ENCODE peak calls at places on chromosomes 4 and X, in six cellular contexts. Z is T-helper 9 cell; M is DMS79; U is memory B cell; L is Caki2; H is T-helper 2 cell treated with Interferon-gamma antibody and Interleukin-4, amounts not matched to agents 5 μg/mL and 100 μg/mL, for 36 hours. A is an unnamed sample.

GRCh38 chr4:104064650-104065577 is 345.1 kb upstream of the TACR3 start:
- DNase-seq in Z (no peak), M (no peak), U (no peak), L (peak), H (no peak), A (peak)

GRCh38 chr4:113878718-113879117 is 100.7 kb downstream of the ARSJ start:
- DNase-seq in Z (no peak), M (no peak), U (no peak), L (peak), H (no peak), A (peak)

GRCh38 chrX:57595381-57595811 is 3.6 kb downstream of the ZXDB start:
- DNase-seq in Z (no peak), M (no peak), U (no peak), L (no peak), H (no peak), A (peak)

GRCh38 chr4:150007512-150007911 is 70.7 kb upstream of the DCLK2 start:
- DNase-seq in Z (no peak), M (no peak), U (no peak), L (peak), H (no peak), A (peak)

GRCh38 chr4:91319869-91320268 is 983.9 kb upstream of the GRID2 start:
- DNase-seq in Z (no peak), M (no peak), U (no peak), L (no peak), H (no peak), A (no peak)

GRCh38 chr4:5446595-5446994 is 261.8 kb downstream of the EVC2 start:
- DNase-seq in Z (no peak), M (no peak), U (no peak), L (no peak), H (no peak), A (no peak)

GRCh38 chrX:49155243-49155899 is 7.2 kb upstream of the MAGIX start:
- DNase-seq in Z (no peak), M (peak), U (no peak), L (peak), H (peak), A (peak)

GRCh38 chr4:153326513-153326912 is 18.0 kb upstream of the MND1 start:
- DNase-seq in Z (no peak), M (no peak), U (no peak), L (peak), H (no peak), A (peak)

GRCh38 chr4:158193171-158193749 is 17.0 kb upstream of the TMEM144 start:
- DNase-seq in Z (no peak), M (no peak), U (no peak), L (peak), H (no peak), A (peak)

GRCh38 chr4:150385606-150386005 is 196.3 kb upstream of the MAB21L2 start:
- DNase-seq in Z (no peak), M (peak), U (no peak), L (no peak), H (no peak), A (peak)

GRCh38 chrX:74534569-74535038 is 79.8 kb downstream of the RLIM start:
- DNase-seq in Z (no peak), M (no peak), U (no peak), L (no peak), H (peak), A (no peak)

GRCh38 chr4:10611673-10612072 is 72.9 kb downstream of the CLNK start:
- DNase-seq in Z (no peak), M (no peak), U (no peak), L (peak), H (no peak), A (peak)

GRCh38 chrX:68789966-68790365 is 38.9 kb upstream of the EFNB1 start:
- DNase-seq in Z (no peak), M (no peak), U (no peak), L (no peak), H (no peak), A (no peak)

GRCh38 chr4:99811850-99812249 is 4.8 kb upstream of the DAPP1 start:
- DNase-seq in Z (peak), M (no peak), U (peak), L (no peak), H (peak), A (peak)

GRCh38 chr4:176492648-176493302 is 173.0 kb downstream of the SPCS3 start:
- DNase-seq in Z (no peak), M (no peak), U (no peak), L (peak), H (no peak), A (peak)

GRCh38 chrX:10818651-10819050 is 198.3 kb upstream of the MID1 start:
- DNase-seq in Z (no peak), M (no peak), U (no peak), L (no peak), H (no peak), A (no peak)

GRCh38 chr4:118732591-118733330 is 47.6 kb downstream of the METTL14 start:
- DNase-seq in Z (no peak), M (no peak), U (no peak), L (no peak), H (no peak), A (no peak)

GRCh38 chr4:85861064-85861767 is 386.3 kb downstream of the ARHGAP24 start:
- DNase-seq in Z (no peak), M (peak), U (no peak), L (peak), H (no peak), A (peak)

GRCh38 chr4:107736924-107737448 is 17.0 kb upstream of the PAPSS1 start:
- DNase-seq in Z (peak), M (no peak), U (peak), L (no peak), H (no peak), A (peak)

GRCh38 chrX:97096385-97096784 is 212.7 kb downstream of the RPA4 start:
- DNase-seq in Z (no peak), M (no peak), U (no peak), L (no peak), H (no peak), A (no peak)

GRCh38 chr4:12403175-12403574 is 974.5 kb upstream of the HS3ST1 start:
- DNase-seq in Z (no peak), M (no peak), U (no peak), L (no peak), H (no peak), A (no peak)

GRCh38 chrX:2500681-2501151 is at the start of the genes DHRSX and ZBED1:
- DNase-seq in Z (peak), M (no peak), U (peak), L (no peak), H (peak), A (peak)

GRCh38 chr4:128571747-128572146 is 237.8 kb upstream of the JADE1 start:
- DNase-seq in Z (no peak), M (no peak), U (no peak), L (peak), H (no peak), A (peak)

GRCh38 chrX:126238220-126238619 is 72.1 kb upstream of the DCAF12L2 start:
- DNase-seq in Z (no peak), M (no peak), U (no peak), L (no peak), H (no peak), A (no peak)

GRCh38 chr4:48620861-48621260 is 130.8 kb downstream of the ZAR1 start:
- DNase-seq in Z (no peak), M (no peak), U (no peak), L (no peak), H (no peak), A (no peak)

GRCh38 chrX:9464435-9465371 is at the start of gene TBL1X:
- DNase-seq in Z (peak), M (no peak), U (peak), L (peak), H (peak), A (peak)

GRCh38 chr4:122167369-122167768 is 15.2 kb downstream of the BLTP1 start:
- DNase-seq in Z (no peak), M (no peak), U (no peak), L (no peak), H (no peak), A (no peak)

GRCh38 chr4:2745516-2745915 is 10.6 kb downstream of the TNIP2 start:
- DNase-seq in Z (no peak), M (no peak), U (no peak), L (no peak), H (no peak), A (no peak)

GRCh38 chr4:139509727-139510410 is 46.1 kb downstream of the SETD7 start:
- DNase-seq in Z (no peak), M (no peak), U (no peak), L (peak), H (no peak), A (no peak)

GRCh38 chrX:69000857-69001256 is 164.4 kb downstream of the PJA1 start:
- DNase-seq in Z (no peak), M (no peak), U (no peak), L (no peak), H (no peak), A (no peak)

GRCh38 chr4:114400531-114400930 is 198.1 kb upstream of the UGT8 start:
- DNase-seq in Z (no peak), M (no peak), U (no peak), L (peak), H (no peak), A (peak)

GRCh38 chrX:48071064-48071985 is at the start of gene ZNF630:
- DNase-seq in Z (peak), M (peak), U (peak), L (peak), H (peak), A (peak)

GRCh38 chrX:15947648-15948317 is 93.2 kb upstream of the AP1S2 start:
- DNase-seq in Z (no peak), M (no peak), U (no peak), L (peak), H (no peak), A (peak)

GRCh38 chr4:1178300-1179088 is 6.1 kb upstream of the SPON2 start:
- DNase-seq in Z (no peak), M (no peak), U (no peak), L (no peak), H (no peak), A (no peak)

GRCh38 chr4:102717448-102718092 is 43.2 kb downstream of the MANBA start:
- DNase-seq in Z (no peak), M (no peak), U (no peak), L (peak), H (no peak), A (peak)

GRCh38 chrX:103941201-103941975 is 21.0 kb upstream of the TMSB15B start:
- DNase-seq in Z (no peak), M (no peak), U (no peak), L (peak), H (no peak), A (peak)

GRCh38 chrX:150903110-150903508 is 4.6 kb upstream of the CD99L2 start:
- DNase-seq in Z (no peak), M (no peak), U (no peak), L (no peak), H (no peak), A (no peak)